ENCODE peak calls at places on chromosomes 6 and 20, in nine cellular contexts. Z is cardiac muscle cell; H is CD4-positive, alpha-beta memory T cell; I is body of pancreas; W is uterus; D is CD8-positive, alpha-beta T cell; S is breast epithelium; X is neural progenitor cell; O is A673. P is an unnamed sample.

GRCh38 chr20:4041748-4042411 is 26.5 kb upstream of the RNF24 start:
- DNase-seq in D (no peak), I (peak; percentile 98), S (peak; percentile 89), Z (no peak), H (no peak), X (no peak), W (peak; percentile 54), O (no peak), P (peak; percentile 89)

GRCh38 chr20:9359561-9360308 is 154.7 kb upstream of the LAMP5 start:
- DNase-seq in X (peak; percentile 60), S (no peak), Z (peak; percentile 50), I (peak; percentile 41), D (no peak), H (no peak), W (peak; percentile 45), O (peak; percentile 66), P (no peak)

GRCh38 chr6:111997863-111998191 is 56.1 kb upstream of the CCN6 start:
- DNase-seq in I (peak; percentile 26), W (peak; percentile 53), Z (no peak), D (no peak), S (no peak), H (no peak), O (no peak), X (no peak), P (no peak)

GRCh38 chr6:42598300-42598699 is 34.5 kb downstream of the UBR2 start:
- DNase-seq in O (no peak), Z (no peak), I (no peak), S (no peak), H (no peak), X (no peak), W (no peak), D (no peak), P (no peak)

GRCh38 chr20:9889270-9889981 is 50.5 kb upstream of the PAK5 start:
- DNase-seq in O (peak; percentile 26), H (no peak), S (no peak), W (no peak), D (no peak), X (no peak), Z (no peak), I (no peak), P (no peak)

GRCh38 chr6:10610289-10610688 is 84.1 kb downstream of the C6orf52 start:
- DNase-seq in O (no peak), S (no peak), I (no peak), X (no peak), W (no peak), H (no peak), D (no peak), Z (no peak), P (no peak)

GRCh38 chr6:135181333-135182119 is 418 bp downstream of the MYB start:
- DNase-seq in W (no peak), O (peak; percentile 46), S (no peak), D (no peak), Z (no peak), I (no peak), X (peak; percentile 48), H (no peak), P (no peak)

GRCh38 chr6:45432944-45433343 is 55.2 kb upstream of the SUPT3H start:
- DNase-seq in O (peak; percentile 80), I (no peak), X (no peak), D (no peak), S (no peak), Z (no peak), H (peak; percentile 57), W (no peak), P (no peak)

GRCh38 chr6:166999845-167000253 is 652 bp downstream of the CEP43 start:
- DNase-seq in H (no peak), S (no peak), D (peak; percentile 24), O (no peak), I (peak; percentile 14), W (no peak), X (no peak), Z (peak; percentile 62), P (no peak)

GRCh38 chr20:10710995-10711775 is 37.4 kb upstream of the JAG1 start:
- DNase-seq in S (no peak), W (no peak), O (no peak), X (no peak), D (no peak), H (no peak), Z (no peak), I (peak; percentile 70), P (no peak)

GRCh38 chr6:66103954-66104353 is 396.9 kb upstream of the EYS start:
- DNase-seq in O (no peak), X (no peak), D (no peak), W (no peak), Z (peak; percentile 83), H (no peak), I (no peak), S (no peak), P (no peak)

GRCh38 chr6:34806738-34807453 is 15.0 kb downstream of the BLTP3A start:
- DNase-seq in Z (no peak), O (no peak), D (no peak), W (no peak), H (no peak), X (no peak), I (no peak), S (no peak), P (no peak)

GRCh38 chr6:4914412-4915159 is 89.3 kb downstream of the RPP40 start:
- DNase-seq in I (no peak), X (no peak), Z (no peak), S (no peak), D (no peak), O (no peak), W (no peak), H (no peak), P (no peak)

GRCh38 chr6:33390173-33390572 is 1.4 kb upstream of the KIFC1 start:
- DNase-seq in S (no peak), X (no peak), I (no peak), D (no peak), H (no peak), Z (no peak), O (no peak), W (no peak), P (no peak)

GRCh38 chr6:43339168-43339567 is 30.3 kb downstream of the ZNF318 start:
- DNase-seq in Z (no peak), O (no peak), W (no peak), H (no peak), X (no peak), S (no peak), D (no peak), I (no peak), P (no peak)

GRCh38 chr6:398558-399078 is 7.1 kb downstream of the IRF4 start:
- DNase-seq in O (no peak), Z (no peak), I (no peak), X (no peak), H (no peak), D (no peak), S (no peak), W (no peak), P (no peak)

GRCh38 chr20:49582413-49583334 is 14.7 kb upstream of the PTGIS start:
- DNase-seq in S (no peak), H (no peak), Z (no peak), O (no peak), W (no peak), D (no peak), X (no peak), I (no peak), P (no peak)

GRCh38 chr6:3159805-3160781 is 2.7 kb upstream of the TUBB2A start:
- DNase-seq in O (no peak), D (peak; percentile 88), I (peak; percentile 94), W (peak; percentile 40), Z (peak; percentile 32), X (peak; percentile 36), S (no peak), H (peak; percentile 91), P (no peak)

GRCh38 chr20:577167-577791 is 32.8 kb downstream of the TCF15 start:
- DNase-seq in X (peak; percentile 58), O (peak; percentile 74), H (no peak), D (no peak), Z (no peak), I (no peak), W (no peak), S (no peak), P (no peak)

GRCh38 chr20:52083627-52084232 is 107.8 kb downstream of the ZFP64 start:
- DNase-seq in S (peak; percentile 32), D (peak; percentile 39), X (peak; percentile 82), H (no peak), Z (peak; percentile 75), W (peak; percentile 55), O (peak; percentile 86), I (peak; percentile 50), P (peak; percentile 44)

GRCh38 chr20:2780948-2781347 is 19.5 kb downstream of the CPXM1 start:
- DNase-seq in O (no peak), I (no peak), H (no peak), D (no peak), X (peak; percentile 12), W (no peak), S (no peak), Z (no peak), P (no peak)

GRCh38 chr6:79878142-79878748 is 69.1 kb downstream of the ELOVL4 start:
- DNase-seq in W (no peak), H (no peak), I (peak; percentile 51), Z (no peak), O (no peak), D (no peak), X (no peak), S (peak; percentile 22), P (no peak)

GRCh38 chr6:168370310-168370991 is 50.9 kb upstream of the DACT2 start:
- DNase-seq in D (peak; percentile 38), H (peak; percentile 54), X (peak; percentile 84), I (peak; percentile 79), Z (peak; percentile 81), S (peak; percentile 48), O (peak; percentile 78), W (peak; percentile 84), P (peak; percentile 74)

GRCh38 chr6:31272431-31272830 is 539 bp upstream of the HLA-C start:
- DNase-seq in I (no peak), Z (peak; percentile 2), O (no peak), H (no peak), W (no peak), X (peak; percentile 8), D (peak; percentile 29), S (no peak), P (no peak)
- H3K27ac ChIP-seq in I (peak overlapping the region; percentile 75), Z (no peak overlapping the region), O (no peak overlapping the region), H (peak overlapping the region; percentile 100), W (peak overlapping the region; percentile 76), X (no peak overlapping the region), D (peak overlapping the region; percentile 98), S (peak overlapping the region; percentile 86), P (peak overlapping the region; percentile 54)

GRCh38 chr6:2102966-2103365 is 142.4 kb downstream of the GMDS start:
- DNase-seq in W (no peak), X (no peak), H (no peak), I (no peak), O (no peak), S (no peak), D (no peak), Z (no peak), P (no peak)
- H3K4me3 ChIP-seq in W (no peak overlapping the region), X (no peak overlapping the region), H (no peak overlapping the region), I (no peak overlapping the region), O (no peak overlapping the region), S (no peak overlapping the region), D (no peak overlapping the region), Z (no peak overlapping the region), P (no peak overlapping the region)

GRCh38 chr20:62606551-62607201 is 35.6 kb upstream of the SLCO4A1 start:
- DNase-seq in H (no peak), S (no peak), I (peak; percentile 48), W (peak; percentile 42), Z (no peak), X (no peak), D (no peak), O (no peak), P (no peak)
- H3K27ac ChIP-seq in H (no peak overlapping the region), S (peak overlapping the region; percentile 42), I (no peak overlapping the region), W (no peak overlapping the region), Z (no peak overlapping the region), X (no peak overlapping the region), D (no peak overlapping the region), O (no peak overlapping the region), P (no peak overlapping the region)

GRCh38 chr20:56629464-56630085 is 469 bp downstream of the TFAP2C start:
- DNase-seq in X (peak; percentile 57), D (no peak), W (no peak), S (no peak), I (no peak), Z (peak; percentile 28), O (no peak), H (no peak), P (no peak)
- H3K4me3 ChIP-seq in X (peak overlapping the region; percentile 67), D (no peak overlapping the region), W (peak overlapping the region; percentile 29), S (peak overlapping the region; percentile 81), I (peak overlapping the region; percentile 50), Z (peak overlapping the region; percentile 35), O (peak overlapping the region; percentile 38), H (no peak overlapping the region), P (peak overlapping the region; percentile 46)

P was measured in lung.